ENCODE peak calls at places on chromosome 20, in five cellular contexts. One of them, this sample, is unnamed.

GRCh38 chr20:37218431-37218830 is 39.1 kb upstream of the MROH8 start:
- DNase-seq in MM.1S: no peak
- DNase-seq in brain microvascular endothelial cell: no peak
- DNase-seq in psoas muscle: no peak
- DNase-seq in choroid plexus epithelial cell: peak
- DNase-seq in this sample: peak

GRCh38 chr20:57048027-57048869 is 218.2 kb downstream of the BMP7 start:
- DNase-seq in MM.1S: peak
- DNase-seq in brain microvascular endothelial cell: peak
- DNase-seq in psoas muscle: no peak
- DNase-seq in choroid plexus epithelial cell: peak
- DNase-seq in this sample: no peak

GRCh38 chr20:13344671-13345070 is 123.6 kb downstream of the ISM1 start:
- DNase-seq in MM.1S: no peak
- DNase-seq in brain microvascular endothelial cell: no peak
- DNase-seq in psoas muscle: no peak
- DNase-seq in choroid plexus epithelial cell: no peak
- DNase-seq in this sample: no peak

GRCh38 chr20:57514273-57514751 is 10.6 kb downstream of the CTCFL start:
- DNase-seq in MM.1S: peak
- DNase-seq in brain microvascular endothelial cell: peak
- DNase-seq in psoas muscle: peak
- DNase-seq in choroid plexus epithelial cell: peak
- DNase-seq in this sample: peak

GRCh38 chr20:25484224-25484846 is 76.9 kb downstream of the GINS1 start:
- DNase-seq in MM.1S: no peak
- DNase-seq in brain microvascular endothelial cell: no peak
- DNase-seq in psoas muscle: no peak
- DNase-seq in choroid plexus epithelial cell: no peak
- DNase-seq in this sample: no peak

GRCh38 chr20:63172726-63173125 is 43.2 kb downstream of the YTHDF1 start:
- DNase-seq in MM.1S: no peak
- DNase-seq in brain microvascular endothelial cell: no peak
- DNase-seq in psoas muscle: no peak
- DNase-seq in choroid plexus epithelial cell: no peak
- DNase-seq in this sample: no peak

GRCh38 chr20:61719691-61720347 is 345.9 kb downstream of the TAF4 start:
- DNase-seq in MM.1S: no peak
- DNase-seq in brain microvascular endothelial cell: no peak
- DNase-seq in psoas muscle: no peak
- DNase-seq in choroid plexus epithelial cell: no peak
- DNase-seq in this sample: no peak

GRCh38 chr20:49167811-49168507 is 20.2 kb downstream of the STAU1 start:
- DNase-seq in MM.1S: no peak
- DNase-seq in brain microvascular endothelial cell: no peak
- DNase-seq in psoas muscle: no peak
- DNase-seq in choroid plexus epithelial cell: no peak
- DNase-seq in this sample: peak

GRCh38 chr20:57266251-57267157 is at the start of gene BMP7:
- DNase-seq in MM.1S: no peak
- DNase-seq in brain microvascular endothelial cell: no peak
- DNase-seq in psoas muscle: no peak
- DNase-seq in choroid plexus epithelial cell: no peak
- DNase-seq in this sample: no peak

GRCh38 chr20:63320041-63320511 is 27.1 kb downstream of the COL20A1 start:
- DNase-seq in MM.1S: no peak
- DNase-seq in brain microvascular endothelial cell: no peak
- DNase-seq in psoas muscle: peak
- DNase-seq in choroid plexus epithelial cell: no peak
- DNase-seq in this sample: no peak

GRCh38 chr20:4341804-4342560 is 326.6 kb upstream of the RNF24 start:
- DNase-seq in MM.1S: no peak
- DNase-seq in brain microvascular endothelial cell: peak
- DNase-seq in psoas muscle: no peak
- DNase-seq in choroid plexus epithelial cell: peak
- DNase-seq in this sample: peak

GRCh38 chr20:17747431-17747846 is 47.7 kb downstream of the BANF2 start:
- DNase-seq in MM.1S: no peak
- DNase-seq in brain microvascular endothelial cell: peak
- DNase-seq in psoas muscle: peak
- DNase-seq in choroid plexus epithelial cell: peak
- DNase-seq in this sample: peak

GRCh38 chr20:58829531-58829941 is 21.2 kb downstream of the GNAS-AS1 start:
- DNase-seq in MM.1S: no peak
- DNase-seq in brain microvascular endothelial cell: no peak
- DNase-seq in psoas muscle: peak
- DNase-seq in choroid plexus epithelial cell: peak
- DNase-seq in this sample: peak

GRCh38 chr20:11850901-11851300 is 66.8 kb upstream of the BTBD3 start:
- DNase-seq in MM.1S: no peak
- DNase-seq in brain microvascular endothelial cell: peak
- DNase-seq in psoas muscle: no peak
- DNase-seq in choroid plexus epithelial cell: peak
- DNase-seq in this sample: peak

GRCh38 chr20:16064991-16065707 is 508.1 kb downstream of the KIF16B start:
- DNase-seq in MM.1S: no peak
- DNase-seq in brain microvascular endothelial cell: no peak
- DNase-seq in psoas muscle: no peak
- DNase-seq in choroid plexus epithelial cell: no peak
- DNase-seq in this sample: no peak
- H3K4me3 ChIP-seq in MM.1S: no peak
- H3K4me3 ChIP-seq in brain microvascular endothelial cell: no peak
- H3K4me3 ChIP-seq in psoas muscle: no peak
- H3K4me3 ChIP-seq in choroid plexus epithelial cell: no peak
- H3K4me3 ChIP-seq in this sample: no peak

DNA sequence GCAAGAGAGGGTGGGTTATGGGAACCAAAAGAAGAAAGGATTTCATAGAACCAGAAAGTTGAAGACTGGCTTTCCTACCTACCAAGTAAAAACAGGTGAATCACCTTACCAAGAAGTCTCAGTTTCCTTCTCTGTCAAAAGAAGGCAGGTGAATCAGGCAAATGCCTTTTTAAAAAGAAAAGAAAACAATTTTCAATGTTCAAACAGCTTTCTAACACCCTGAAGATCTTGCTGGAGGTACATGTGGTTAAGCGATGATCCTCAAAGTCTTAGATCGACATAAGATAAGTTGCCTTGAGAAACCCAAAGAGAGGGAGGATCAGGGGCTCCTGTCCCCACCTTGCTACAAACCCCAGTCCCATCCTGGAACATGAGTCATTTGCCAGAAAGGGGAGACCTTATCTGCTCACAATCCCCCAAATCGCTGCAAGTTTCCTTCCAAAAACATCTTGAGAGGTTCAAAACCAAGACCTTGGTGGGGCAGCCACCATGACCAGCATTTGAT is 71.6 kb downstream of the NFATC2 start:
- DNase-seq in MM.1S: no peak
- DNase-seq in brain microvascular endothelial cell: no peak
- DNase-seq in psoas muscle: no peak
- DNase-seq in choroid plexus epithelial cell: no peak
- DNase-seq in this sample: no peak
- TF ChIP-seq CTCF in MM.1S: no peak
- TF ChIP-seq CTCF in brain microvascular endothelial cell: no peak
- TF ChIP-seq CTCF in psoas muscle: no peak
- TF ChIP-seq CTCF in choroid plexus epithelial cell: no peak
- TF ChIP-seq CTCF in this sample: no peak

GRCh38 chr20:10675456-10675848 is 1.7 kb upstream of the JAG1 start:
- DNase-seq in MM.1S: no peak
- DNase-seq in brain microvascular endothelial cell: no peak
- DNase-seq in psoas muscle: no peak
- DNase-seq in choroid plexus epithelial cell: no peak
- DNase-seq in this sample: no peak
- H3K4me3 ChIP-seq in MM.1S: peak
- H3K4me3 ChIP-seq in brain microvascular endothelial cell: peak
- H3K4me3 ChIP-seq in psoas muscle: peak
- H3K4me3 ChIP-seq in choroid plexus epithelial cell: no peak
- H3K4me3 ChIP-seq in this sample: no peak

DNA sequence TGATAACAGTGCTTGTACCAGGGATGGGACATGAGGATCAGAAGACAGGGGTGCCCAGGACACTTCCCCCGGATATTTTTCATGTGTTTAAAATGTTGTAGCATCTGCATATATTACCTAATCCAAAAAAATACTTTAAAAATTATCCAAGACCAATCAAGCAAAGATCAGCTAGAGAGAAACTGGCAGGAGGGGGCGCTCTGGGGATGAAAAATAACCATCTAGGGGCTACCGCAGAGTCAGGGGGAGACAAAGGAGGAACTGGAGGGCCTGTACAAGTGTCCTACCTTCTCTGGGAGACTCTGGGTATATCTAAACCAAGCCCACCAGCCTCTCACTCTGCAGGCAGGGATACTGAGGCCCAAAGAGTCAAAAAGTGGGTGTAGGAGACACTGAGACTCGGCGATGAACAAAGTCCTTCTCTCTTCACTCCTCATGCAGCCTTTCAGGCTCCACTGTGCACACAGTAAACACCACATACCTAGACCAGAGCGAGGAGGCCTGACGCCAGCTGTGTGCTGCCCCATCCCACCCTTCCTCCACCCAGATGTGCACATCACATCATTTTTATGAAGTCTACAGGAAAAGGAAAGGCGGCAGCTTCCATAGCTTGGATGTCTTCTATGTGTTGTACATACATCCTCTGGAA is 9.8 kb downstream of the RIMS4 start:
- DNase-seq in MM.1S: no peak
- DNase-seq in brain microvascular endothelial cell: no peak
- DNase-seq in psoas muscle: no peak
- DNase-seq in choroid plexus epithelial cell: no peak
- DNase-seq in this sample: peak
- TF ChIP-seq CTCF in MM.1S: peak
- TF ChIP-seq CTCF in brain microvascular endothelial cell: peak
- TF ChIP-seq CTCF in psoas muscle: no peak
- TF ChIP-seq CTCF in choroid plexus epithelial cell: peak
- TF ChIP-seq CTCF in this sample: peak

DNA sequence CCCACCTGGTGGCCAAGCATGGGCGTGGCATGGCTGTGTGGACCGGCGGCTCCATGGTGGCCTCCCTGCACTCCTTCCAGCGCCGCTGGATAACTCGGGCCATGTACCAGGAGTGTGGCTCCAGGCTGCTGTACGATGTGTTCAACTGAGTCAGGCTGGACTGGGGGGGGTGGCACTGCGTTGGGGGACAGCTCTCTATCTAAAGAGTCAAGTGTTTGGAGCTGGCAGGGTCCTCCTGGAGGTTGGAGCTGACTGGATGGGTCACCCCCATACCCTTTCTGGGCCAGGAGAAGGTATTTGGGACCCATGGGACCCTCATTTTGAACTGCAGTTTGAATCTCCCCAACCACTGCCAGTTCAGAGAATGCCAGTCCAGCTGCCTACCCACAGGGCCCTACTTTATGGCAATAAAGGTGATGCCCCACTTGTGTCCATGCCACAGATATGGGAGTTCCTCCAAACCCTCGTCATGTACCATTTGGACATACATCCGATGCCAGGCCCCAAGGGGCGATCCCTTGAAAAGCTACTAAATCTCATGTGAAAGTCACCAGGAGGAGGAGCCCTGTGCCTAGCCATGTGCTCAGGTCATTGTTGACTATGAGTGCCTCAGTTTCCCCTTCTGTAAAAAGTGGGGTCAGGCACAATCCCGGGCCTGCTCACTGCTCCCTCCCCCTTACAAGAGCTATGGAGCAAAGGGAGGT is 1.5 kb downstream of the ACTL10 start:
- DNase-seq in MM.1S: no peak
- DNase-seq in brain microvascular endothelial cell: no peak
- DNase-seq in psoas muscle: no peak
- DNase-seq in choroid plexus epithelial cell: no peak
- DNase-seq in this sample: no peak
- H3K4me3 ChIP-seq in MM.1S: peak
- H3K4me3 ChIP-seq in brain microvascular endothelial cell: peak
- H3K4me3 ChIP-seq in psoas muscle: peak
- H3K4me3 ChIP-seq in choroid plexus epithelial cell: peak
- H3K4me3 ChIP-seq in this sample: no peak

GRCh38 chr20:7025635-7026034 is 258.1 kb downstream of the BMP2 start:
- DNase-seq in MM.1S: no peak
- DNase-seq in brain microvascular endothelial cell: no peak
- DNase-seq in psoas muscle: no peak
- DNase-seq in choroid plexus epithelial cell: no peak
- DNase-seq in this sample: no peak

GRCh38 chr20:7029005-7029404 is 261.5 kb downstream of the BMP2 start:
- DNase-seq in MM.1S: no peak
- DNase-seq in brain microvascular endothelial cell: no peak
- DNase-seq in psoas muscle: no peak
- DNase-seq in choroid plexus epithelial cell: no peak
- DNase-seq in this sample: no peak

DNA sequence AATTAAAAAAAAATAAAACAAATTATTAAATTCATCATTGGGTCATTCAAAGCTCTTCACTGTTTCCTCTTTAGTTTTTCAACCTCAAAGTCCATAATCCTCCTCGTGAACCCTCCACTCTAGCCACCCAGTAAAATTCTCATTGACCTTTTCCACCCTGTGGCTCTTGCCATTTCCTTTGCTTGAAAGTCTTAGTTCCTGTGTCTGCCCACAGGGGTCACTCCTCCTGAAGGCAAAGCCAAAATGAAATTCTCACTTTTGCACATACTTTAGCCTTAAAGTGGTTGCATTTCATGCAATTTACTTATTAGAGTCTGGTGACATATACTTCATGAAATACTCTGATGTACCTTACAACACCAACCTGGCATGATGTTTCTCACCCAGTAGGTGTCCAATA is 263.7 kb downstream of the BMP2 start:
- DNase-seq in MM.1S: peak
- DNase-seq in brain microvascular endothelial cell: no peak
- DNase-seq in psoas muscle: no peak
- DNase-seq in choroid plexus epithelial cell: peak
- DNase-seq in this sample: peak
- TF ChIP-seq CTCF in MM.1S: peak
- TF ChIP-seq CTCF in brain microvascular endothelial cell: peak
- TF ChIP-seq CTCF in psoas muscle: no peak
- TF ChIP-seq CTCF in choroid plexus epithelial cell: peak
- TF ChIP-seq CTCF in this sample: peak

This sample was measured in cardiac fibroblast.